ENCODE peak calls at places on chromosomes 4 and X, in ten cellular contexts. V, S, E, P, L, K, F, J, I and A are unnamed samples.

GRCh38 chrX:46777971-46778810 is 19.3 kb upstream of the SLC9A7 start:
- DNase-seq in V (no peak), S (no peak), E (no peak), P (no peak), L (no peak), K (no peak), F (no peak), J (no peak), I (no peak), A (no peak)

GRCh38 chrX:10513974-10514373 is 106.4 kb downstream of the MID1 start:
- DNase-seq in V (no peak), S (no peak), E (no peak), P (no peak), L (no peak), K (no peak), F (no peak), J (no peak), I (no peak), A (no peak)

GRCh38 chr4:71604785-71605184 is 179.1 kb downstream of the GC start:
- DNase-seq in V (no peak), S (no peak), E (no peak), P (no peak), L (no peak), K (no peak), F (no peak), J (no peak), I (no peak), A (no peak)

GRCh38 chrX:97308161-97308560 is 424.5 kb downstream of the RPA4 start:
- DNase-seq in V (no peak), S (no peak), E (no peak), P (no peak), L (no peak), K (no peak), F (no peak), J (no peak), I (no peak), A (no peak)

GRCh38 chr4:20085653-20086052 is 166.1 kb upstream of the SLIT2 start:
- DNase-seq in V (no peak), S (no peak), E (no peak), P (no peak), L (no peak), K (no peak), F (no peak), J (no peak), I (no peak), A (no peak)

GRCh38 chr4:123017636-123018390 is 95.4 kb upstream of the NUDT6 start:
- DNase-seq in V (no peak), S (no peak), E (no peak), P (no peak), L (no peak), K (no peak), F (no peak), J (no peak), I (no peak), A (no peak)

GRCh38 chrX:140088438-140088837 is 123.1 kb upstream of the CXorf66 start:
- DNase-seq in V (no peak), S (no peak), E (no peak), P (no peak), L (no peak), K (no peak), F (no peak), J (no peak), I (no peak), A (no peak)

GRCh38 chr4:139834210-139834609 is 168.6 kb downstream of the MGST2 start:
- DNase-seq in V (no peak), S (no peak), E (no peak), P (no peak), L (no peak), K (no peak), F (no peak), J (no peak), I (no peak), A (no peak)

GRCh38 chr4:89486673-89487072 is 179.1 kb upstream of the GPRIN3 start:
- DNase-seq in V (no peak), S (no peak), E (no peak), P (no peak), L (no peak), K (no peak), F (no peak), J (no peak), I (no peak), A (no peak)

GRCh38 chr4:54185871-54186270 is 43.2 kb upstream of the PDGFRA start:
- DNase-seq in V (no peak), S (no peak), E (no peak), P (no peak), L (no peak), K (no peak), F (no peak), J (no peak), I (no peak), A (no peak)

GRCh38 chr4:82754546-82755165 is 43.9 kb downstream of the SCD5 start:
- DNase-seq in V (no peak), S (no peak), E (no peak), P (no peak), L (no peak), K (no peak), F (no peak), J (no peak), I (peak; percentile 14), A (no peak)

GRCh38 chr4:24754586-24754985 is 40.8 kb upstream of the SOD3 start:
- DNase-seq in V (no peak), S (no peak), E (no peak), P (no peak), L (no peak), K (no peak), F (no peak), J (no peak), I (no peak), A (no peak)

GRCh38 chrX:37409278-37409677 is 60.1 kb downstream of the PRRG1 start:
- DNase-seq in V (no peak), S (no peak), E (peak; percentile 0), P (no peak), L (no peak), K (no peak), F (no peak), J (no peak), I (no peak), A (no peak)

GRCh38 chrX:37407736-37408135 is 58.6 kb downstream of the PRRG1 start:
- DNase-seq in V (no peak), S (no peak), E (no peak), P (no peak), L (no peak), K (no peak), F (no peak), J (no peak), I (no peak), A (no peak)

GRCh38 chrX:37405954-37406353 is 56.8 kb downstream of the PRRG1 start:
- DNase-seq in V (no peak), S (no peak), E (peak; percentile 4), P (no peak), L (no peak), K (no peak), F (no peak), J (no peak), I (no peak), A (no peak)
- TF ChIP-seq POLR2AphosphoS5 in V (no peak), S (no peak), E (no peak), P (no peak), L (no peak), K (no peak), F (no peak), J (no peak), I (no peak), A (no peak)

GRCh38 chr4:88158360-88159136 is at the start of gene ABCG2:
- DNase-seq in V (no peak), S (peak; percentile 58), E (peak; percentile 77), P (no peak), L (no peak), K (no peak), F (no peak), J (peak; percentile 33), I (peak; percentile 78), A (no peak)
- TF ChIP-seq POLR2A in V (no peak), S (peak; percentile 32), E (no peak), P (no peak), L (no peak), K (no peak), F (no peak), J (peak; percentile 4), I (no peak), A (no peak)

GRCh38 chrX:110989869-110990268 is 106.1 kb upstream of the PAK3 start:
- DNase-seq in V (no peak), S (peak; percentile 12), E (no peak), P (no peak), L (no peak), K (no peak), F (no peak), J (no peak), I (no peak), A (no peak)
- H3K4me1 ChIP-seq in V (no peaks in the 10 kb centered on the region), S (no peaks in the 10 kb centered on the region), E (no peaks in the 10 kb centered on the region), P (no peaks in the 10 kb centered on the region), L (no peaks in the 10 kb centered on the region), K (no peaks in the 10 kb centered on the region), F (no peaks in the 10 kb centered on the region), J (no peaks in the 10 kb centered on the region), I (no peaks in the 10 kb centered on the region), A (no peaks in the 10 kb centered on the region)

GRCh38 chrX:130100180-130100579 is 10.1 kb downstream of the ELF4 start:
- DNase-seq in V (no peak), S (peak; percentile 59), E (peak; percentile 71), P (no peak), L (no peak), K (peak; percentile 89), F (no peak), J (peak; percentile 58), I (no peak), A (no peak)

GRCh38 chrX:130094712-130095111 is 15.6 kb downstream of the ELF4 start:
- DNase-seq in V (no peak), S (no peak), E (no peak), P (no peak), L (no peak), K (no peak), F (no peak), J (no peak), I (no peak), A (no peak)

GRCh38 chrX:130095249-130095648 is 15.0 kb downstream of the ELF4 start:
- DNase-seq in V (no peak), S (no peak), E (no peak), P (no peak), L (no peak), K (no peak), F (no peak), J (no peak), I (no peak), A (no peak)

GRCh38 chrX:130098202-130098552 is 12.1 kb downstream of the ELF4 start:
- DNase-seq in V (no peak), S (no peak), E (no peak), P (no peak), L (no peak), K (no peak), F (no peak), J (no peak), I (no peak), A (no peak)

DNA sequence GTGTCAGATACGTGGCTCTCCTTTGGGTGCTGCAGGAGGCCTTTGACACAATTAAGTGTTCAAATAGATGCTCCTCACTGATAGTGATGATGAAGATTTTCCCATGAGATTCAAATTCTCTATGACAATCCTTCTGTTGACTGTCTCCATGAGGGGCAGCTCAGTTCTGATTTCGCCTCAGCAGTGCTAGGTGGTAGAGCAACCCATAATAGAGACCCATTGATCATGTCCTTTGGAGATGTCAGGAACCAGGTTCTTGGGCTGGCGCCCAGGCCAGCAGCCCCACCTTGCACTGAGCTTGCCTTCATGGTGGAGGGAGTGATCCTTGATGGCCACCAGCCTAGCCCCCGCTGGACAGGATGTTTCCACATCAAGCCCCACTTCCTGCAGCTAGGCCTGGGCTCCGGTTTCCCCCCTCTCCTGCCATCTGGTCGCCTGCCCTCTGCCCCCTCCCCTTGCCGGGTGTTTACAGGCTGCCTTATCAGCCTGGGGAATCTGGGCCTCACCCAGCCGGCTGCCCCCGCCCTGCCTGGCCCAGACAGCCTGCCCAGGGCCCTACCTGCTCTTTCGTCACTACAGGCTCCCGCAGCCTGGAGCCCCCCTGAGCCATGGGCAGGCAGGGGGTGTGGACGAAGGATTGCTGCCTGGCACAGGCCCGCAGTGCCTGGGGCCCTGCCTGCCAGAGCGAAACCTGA is 12.6 kb downstream of the ELF4 start:
- DNase-seq in V (peak; percentile 53), S (peak; percentile 74), E (no peak), P (no peak), L (no peak), K (no peak), F (no peak), J (peak; percentile 57), I (peak; percentile 80), A (no peak)
- TF ChIP-seq POLR2AphosphoS5 in V (no peak), S (peak; percentile 45), E (no peak), P (peak; percentile 31), L (no peak), K (no peak), F (no peak), J (peak; percentile 13), I (peak; percentile 57), A (no peak)